ENCODE peak calls at places on chromosomes 5 and 9, in seven cellular contexts. One of them, this sample, is unnamed.

GRCh38 chr5:157282150-157282549 is 16.2 kb downstream of the CYFIP2 start:
- DNase-seq in HCT116: no peak
- DNase-seq in endothelial cell of umbilical vein: no peak
- DNase-seq in neural progenitor cell: no peak
- DNase-seq in fibroblast of lung: no peak
- DNase-seq in IMR-90: no peak
- DNase-seq in PC-3: no peak
- DNase-seq in this sample: no peak

GRCh38 chr5:67490543-67491321 is 294.1 kb upstream of the CD180 start:
- DNase-seq in fibroblast of lung: no peak
- DNase-seq in endothelial cell of umbilical vein: no peak
- DNase-seq in HCT116: no peak
- DNase-seq in neural progenitor cell: no peak
- DNase-seq in IMR-90: no peak
- DNase-seq in PC-3: no peak
- DNase-seq in this sample: no peak

GRCh38 chr9:82930116-82930515 is 132.8 kb downstream of the RASEF start:
- DNase-seq in endothelial cell of umbilical vein: no peak
- DNase-seq in PC-3: no peak
- DNase-seq in fibroblast of lung: no peak
- DNase-seq in IMR-90: no peak
- DNase-seq in HCT116: no peak
- DNase-seq in neural progenitor cell: no peak
- DNase-seq in this sample: no peak

GRCh38 chr9:114080773-114081440 is 2.8 kb upstream of the AMBP start:
- DNase-seq in PC-3: peak; percentile 42
- DNase-seq in neural progenitor cell: no peak
- DNase-seq in fibroblast of lung: no peak
- DNase-seq in HCT116: no peak
- DNase-seq in IMR-90: no peak
- DNase-seq in endothelial cell of umbilical vein: no peak
- DNase-seq in this sample: peak; percentile 70

GRCh38 chr9:37408933-37409710 is 13.4 kb upstream of the GRHPR start:
- DNase-seq in HCT116: no peak
- DNase-seq in IMR-90: no peak
- DNase-seq in PC-3: no peak
- DNase-seq in neural progenitor cell: no peak
- DNase-seq in fibroblast of lung: no peak
- DNase-seq in endothelial cell of umbilical vein: no peak
- DNase-seq in this sample: no peak

GRCh38 chr5:35229076-35230042 is 928 bp downstream of the PRLR start:
- DNase-seq in neural progenitor cell: peak; percentile 71
- DNase-seq in endothelial cell of umbilical vein: no peak
- DNase-seq in fibroblast of lung: no peak
- DNase-seq in PC-3: peak; percentile 61
- DNase-seq in HCT116: no peak
- DNase-seq in IMR-90: no peak
- DNase-seq in this sample: peak; percentile 77

GRCh38 chr9:98396236-98396635 is 140.8 kb upstream of the TBC1D2 start:
- DNase-seq in endothelial cell of umbilical vein: no peak
- DNase-seq in neural progenitor cell: no peak
- DNase-seq in PC-3: no peak
- DNase-seq in IMR-90: no peak
- DNase-seq in fibroblast of lung: no peak
- DNase-seq in HCT116: no peak
- DNase-seq in this sample: no peak

GRCh38 chr5:108726446-108727091 is 21.1 kb upstream of the FER start:
- DNase-seq in endothelial cell of umbilical vein: no peak
- DNase-seq in PC-3: peak; percentile 11
- DNase-seq in neural progenitor cell: no peak
- DNase-seq in HCT116: no peak
- DNase-seq in IMR-90: peak; percentile 29
- DNase-seq in fibroblast of lung: peak; percentile 25
- DNase-seq in this sample: no peak

GRCh38 chr9:86891091-86891490 is 56.2 kb downstream of the GAS1 start:
- DNase-seq in IMR-90: no peak
- DNase-seq in neural progenitor cell: no peak
- DNase-seq in PC-3: no peak
- DNase-seq in endothelial cell of umbilical vein: no peak
- DNase-seq in HCT116: no peak
- DNase-seq in fibroblast of lung: no peak
- DNase-seq in this sample: no peak

GRCh38 chr9:113590389-113590788 is 126.9 kb downstream of the RGS3 start:
- DNase-seq in IMR-90: no peak
- DNase-seq in PC-3: no peak
- DNase-seq in HCT116: no peak
- DNase-seq in endothelial cell of umbilical vein: no peak
- DNase-seq in fibroblast of lung: no peak
- DNase-seq in neural progenitor cell: no peak
- DNase-seq in this sample: no peak

GRCh38 chr9:27279611-27280010 is 17.3 kb downstream of the EQTN start:
- DNase-seq in fibroblast of lung: no peak
- DNase-seq in endothelial cell of umbilical vein: peak; percentile 47
- DNase-seq in HCT116: no peak
- DNase-seq in PC-3: no peak
- DNase-seq in IMR-90: no peak
- DNase-seq in neural progenitor cell: no peak
- DNase-seq in this sample: no peak

GRCh38 chr9:134501266-134502181 is 140.1 kb upstream of the COL5A1 start:
- DNase-seq in neural progenitor cell: no peak
- DNase-seq in endothelial cell of umbilical vein: peak; percentile 16
- DNase-seq in fibroblast of lung: peak; percentile 14
- DNase-seq in PC-3: no peak
- DNase-seq in IMR-90: no peak
- DNase-seq in HCT116: no peak
- DNase-seq in this sample: no peak

GRCh38 chr9:116209406-116210116 is 56.0 kb downstream of the PAPPA start:
- DNase-seq in PC-3: peak; percentile 48
- DNase-seq in IMR-90: no peak
- DNase-seq in HCT116: no peak
- DNase-seq in neural progenitor cell: no peak
- DNase-seq in fibroblast of lung: no peak
- DNase-seq in endothelial cell of umbilical vein: no peak
- DNase-seq in this sample: peak; percentile 32

GRCh38 chr5:144076521-144077083 is 93.9 kb downstream of the YIPF5 start:
- DNase-seq in neural progenitor cell: no peak
- DNase-seq in fibroblast of lung: no peak
- DNase-seq in endothelial cell of umbilical vein: no peak
- DNase-seq in PC-3: no peak
- DNase-seq in HCT116: no peak
- DNase-seq in IMR-90: no peak
- DNase-seq in this sample: no peak

GRCh38 chr5:11527994-11528393 is 376.3 kb downstream of the CTNND2 start:
- DNase-seq in IMR-90: no peak
- DNase-seq in HCT116: no peak
- DNase-seq in fibroblast of lung: no peak
- DNase-seq in endothelial cell of umbilical vein: no peak
- DNase-seq in neural progenitor cell: no peak
- DNase-seq in PC-3: no peak
- DNase-seq in this sample: no peak

GRCh38 chr9:120386390-120387131 is 193.4 kb downstream of the CDK5RAP2 start:
- DNase-seq in neural progenitor cell: no peak
- DNase-seq in fibroblast of lung: peak; percentile 65
- DNase-seq in PC-3: no peak
- DNase-seq in HCT116: no peak
- DNase-seq in IMR-90: no peak
- DNase-seq in endothelial cell of umbilical vein: peak; percentile 68
- DNase-seq in this sample: peak; percentile 32

GRCh38 chr5:73300520-73301207 is 127.7 kb downstream of the TMEM174 start:
- DNase-seq in IMR-90: no peak
- DNase-seq in fibroblast of lung: peak; percentile 43
- DNase-seq in neural progenitor cell: peak; percentile 62
- DNase-seq in HCT116: no peak
- DNase-seq in PC-3: peak; percentile 57
- DNase-seq in endothelial cell of umbilical vein: no peak
- DNase-seq in this sample: no peak

GRCh38 chr9:89605181-89606048 is 603 bp downstream of the GADD45G start:
- DNase-seq in endothelial cell of umbilical vein: peak; percentile 42
- DNase-seq in HCT116: no peak
- DNase-seq in PC-3: peak; percentile 20
- DNase-seq in fibroblast of lung: peak; percentile 39
- DNase-seq in IMR-90: peak; percentile 19
- DNase-seq in neural progenitor cell: peak; percentile 62
- DNase-seq in this sample: peak; percentile 77

GRCh38 chr5:175700991-175701390 is 43.1 kb downstream of the HRH2 start:
- DNase-seq in IMR-90: no peak
- DNase-seq in neural progenitor cell: no peak
- DNase-seq in PC-3: peak; percentile 13
- DNase-seq in HCT116: peak; percentile 13
- DNase-seq in endothelial cell of umbilical vein: no peak
- DNase-seq in fibroblast of lung: no peak
- DNase-seq in this sample: no peak
- TF ChIP-seq CTCF in IMR-90: no peak
- TF ChIP-seq CTCF in neural progenitor cell: peak; percentile 37
- TF ChIP-seq CTCF in PC-3: peak; percentile 52
- TF ChIP-seq CTCF in HCT116: peak; percentile 67
- TF ChIP-seq CTCF in endothelial cell of umbilical vein: peak; percentile 7
- TF ChIP-seq CTCF in fibroblast of lung: no peak
- TF ChIP-seq CTCF in this sample: peak; percentile 13

GRCh38 chr9:36154213-36154952 is 14.8 kb upstream of the CCIN start:
- DNase-seq in fibroblast of lung: peak; percentile 65
- DNase-seq in IMR-90: peak; percentile 71
- DNase-seq in endothelial cell of umbilical vein: peak; percentile 82
- DNase-seq in HCT116: no peak
- DNase-seq in neural progenitor cell: no peak
- DNase-seq in PC-3: peak; percentile 29
- DNase-seq in this sample: no peak
- H3K4me2 ChIP-seq in fibroblast of lung: peak overlapping the region; percentile 52
- H3K4me2 ChIP-seq in IMR-90: peak overlapping the region; percentile 44
- H3K4me2 ChIP-seq in endothelial cell of umbilical vein: peak overlapping the region; percentile 28
- H3K4me2 ChIP-seq in HCT116: no peak overlapping the region
- H3K4me2 ChIP-seq in neural progenitor cell: no peak overlapping the region
- H3K4me2 ChIP-seq in PC-3: peak overlapping the region; percentile 38
- H3K4me2 ChIP-seq in this sample: no peak overlapping the region

DNA sequence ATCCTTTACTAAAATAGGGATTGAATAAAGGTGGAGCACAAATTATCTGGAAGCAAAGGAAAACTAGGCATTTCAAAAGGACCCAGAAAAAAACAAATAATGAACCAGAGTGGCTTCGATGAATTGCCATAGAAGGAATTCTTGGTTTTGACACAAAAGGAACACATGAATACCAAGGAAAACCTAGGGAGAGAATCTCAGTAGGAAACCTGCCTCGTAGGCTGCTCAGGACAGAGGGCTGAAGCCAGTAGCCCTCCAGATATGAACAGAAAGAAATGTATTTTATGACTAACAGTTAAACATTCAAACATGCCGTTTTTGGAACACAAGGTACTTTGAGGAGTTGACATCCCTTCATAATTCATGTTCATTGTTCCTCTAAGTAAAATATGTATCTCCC is 245.5 kb downstream of the SLF1 start:
- DNase-seq in neural progenitor cell: no peak
- DNase-seq in endothelial cell of umbilical vein: no peak
- DNase-seq in PC-3: no peak
- DNase-seq in HCT116: no peak
- DNase-seq in IMR-90: no peak
- DNase-seq in fibroblast of lung: no peak
- DNase-seq in this sample: no peak
- H3K36me3 ChIP-seq in neural progenitor cell: no peaks in the 10 kb centered on the region
- H3K36me3 ChIP-seq in endothelial cell of umbilical vein: peaks cover 8% of the 10 kb centered on the region
- H3K36me3 ChIP-seq in PC-3: no peaks in the 10 kb centered on the region
- H3K36me3 ChIP-seq in HCT116: no peaks in the 10 kb centered on the region
- H3K36me3 ChIP-seq in IMR-90: no peaks in the 10 kb centered on the region
- H3K36me3 ChIP-seq in fibroblast of lung: no peaks in the 10 kb centered on the region
- H3K36me3 ChIP-seq in this sample: no peaks in the 10 kb centered on the region

GRCh38 chr5:6502421-6502820 is 53.8 kb downstream of the UBE2QL1 start:
- DNase-seq in IMR-90: no peak
- DNase-seq in neural progenitor cell: no peak
- DNase-seq in fibroblast of lung: no peak
- DNase-seq in PC-3: no peak
- DNase-seq in HCT116: no peak
- DNase-seq in endothelial cell of umbilical vein: no peak
- DNase-seq in this sample: no peak

GRCh38 chr5:6504677-6505414 is 56.2 kb downstream of the UBE2QL1 start:
- DNase-seq in fibroblast of lung: no peak
- DNase-seq in endothelial cell of umbilical vein: no peak
- DNase-seq in HCT116: no peak
- DNase-seq in PC-3: peak; percentile 99
- DNase-seq in neural progenitor cell: no peak
- DNase-seq in IMR-90: peak; percentile 15
- DNase-seq in this sample: peak; percentile 30

GRCh38 chr5:6503342-6503741 is 54.7 kb downstream of the UBE2QL1 start:
- DNase-seq in HCT116: no peak
- DNase-seq in endothelial cell of umbilical vein: no peak
- DNase-seq in PC-3: no peak
- DNase-seq in fibroblast of lung: no peak
- DNase-seq in neural progenitor cell: no peak
- DNase-seq in IMR-90: no peak
- DNase-seq in this sample: no peak

GRCh38 chr5:6505415-6505763 is 56.7 kb downstream of the UBE2QL1 start:
- DNase-seq in PC-3: no peak
- DNase-seq in fibroblast of lung: no peak
- DNase-seq in IMR-90: no peak
- DNase-seq in HCT116: no peak
- DNase-seq in neural progenitor cell: no peak
- DNase-seq in endothelial cell of umbilical vein: no peak
- DNase-seq in this sample: no peak

DNA sequence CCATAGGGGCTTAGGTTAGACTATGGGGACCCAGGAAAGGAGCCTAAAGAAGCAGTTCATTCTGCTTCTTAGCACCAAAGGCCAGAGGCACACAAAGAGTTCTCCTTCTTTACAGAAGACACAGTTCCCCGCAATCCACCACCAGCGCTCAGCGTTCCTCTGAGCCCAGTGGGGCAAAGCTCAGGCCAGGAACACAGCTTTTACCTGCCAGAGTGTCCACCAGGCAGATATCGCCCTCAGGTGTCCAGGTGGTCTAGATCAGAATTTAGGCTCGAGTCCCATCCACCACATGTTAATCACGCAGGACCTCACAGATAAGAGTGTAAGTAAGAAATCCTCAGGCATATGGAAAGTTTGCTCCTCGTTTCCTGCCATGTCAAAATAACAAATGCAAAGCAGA is 53.0 kb downstream of the UBE2QL1 start:
- DNase-seq in IMR-90: no peak
- DNase-seq in HCT116: no peak
- DNase-seq in fibroblast of lung: no peak
- DNase-seq in endothelial cell of umbilical vein: no peak
- DNase-seq in neural progenitor cell: no peak
- DNase-seq in PC-3: no peak
- DNase-seq in this sample: no peak
- TF ChIP-seq CTCF in IMR-90: no peak
- TF ChIP-seq CTCF in HCT116: no peak
- TF ChIP-seq CTCF in fibroblast of lung: no peak
- TF ChIP-seq CTCF in endothelial cell of umbilical vein: no peak
- TF ChIP-seq CTCF in neural progenitor cell: no peak
- TF ChIP-seq CTCF in PC-3: no peak
- TF ChIP-seq CTCF in this sample: no peak

This sample was measured in hepatocyte.